ENCODE peak calls at places on chromosomes 13 and 19, in six cellular contexts. R is germinal center; Y is right lobe of liver; O is T-cell; J is stimulated activated CD4-positive, alpha-beta T cell treated with anti-CD3 and anti-CD28 coated beads, Interleukin-2, amount 100 ng/mL, for 24 hours; A is occipital lobe. M is an unnamed sample.

GRCh38 chr19:38199340-38199739 is 24.7 kb downstream of the DPF1 start:
- DNase-seq in R (no peak), Y (no peak), O (no peak), J (no peak), A (no peak), M (no peak)

GRCh38 chr13:28059214-28059613 is 41.2 kb downstream of the FLT3 start:
- DNase-seq in R (peak; percentile 23), Y (peak; percentile 62), O (no peak), J (peak; percentile 54), A (no peak), M (peak; percentile 17)

GRCh38 chr19:39417463-39418181 is 5.2 kb downstream of the PLEKHG2 start:
- DNase-seq in R (no peak), Y (no peak), O (no peak), J (no peak), A (no peak), M (no peak)

GRCh38 chr13:76004411-76004810 is 368.3 kb downstream of the LMO7 start:
- DNase-seq in R (no peak), Y (no peak), O (no peak), J (no peak), A (no peak), M (no peak)

GRCh38 chr19:33430674-33431277 is 57.3 kb downstream of the CEBPG start:
- DNase-seq in R (peak; percentile 69), Y (peak; percentile 59), O (peak; percentile 40), J (peak; percentile 71), A (peak; percentile 60), M (peak; percentile 62)

GRCh38 chr19:45641274-45642105 is 2.3 kb upstream of the EML2 start:
- DNase-seq in R (peak; percentile 89), Y (peak; percentile 83), O (peak; percentile 28), J (peak; percentile 81), A (peak; percentile 8), M (peak; percentile 93)

GRCh38 chr13:113939905-113940339 is 34.0 kb downstream of the C13orf46 start:
- DNase-seq in R (no peak), Y (no peak), O (no peak), J (no peak), A (no peak), M (no peak)

GRCh38 chr19:3603121-3603841 is 3.4 kb downstream of the TBXA2R start:
- DNase-seq in R (no peak), Y (peak; percentile 53), O (no peak), J (no peak), A (no peak), M (no peak)

GRCh38 chr13:21338156-21338555 is 120.9 kb downstream of the ZDHHC20 start:
- DNase-seq in R (no peak), Y (no peak), O (no peak), J (no peak), A (no peak), M (no peak)

GRCh38 chr19:40674291-40674690 is 16.2 kb downstream of the NUMBL start:
- DNase-seq in R (no peak), Y (no peak), O (no peak), J (no peak), A (no peak), M (no peak)

GRCh38 chr13:99404005-99404755 is 97.0 kb upstream of the GPR183 start:
- DNase-seq in R (no peak), Y (no peak), O (no peak), J (no peak), A (no peak), M (no peak)

GRCh38 chr19:53571339-53571738 is 33.4 kb downstream of the ZNF331 start:
- DNase-seq in R (no peak), Y (no peak), O (no peak), J (no peak), A (no peak), M (no peak)

GRCh38 chr19:29259153-29259552 is 46.2 kb upstream of the UQCRFS1 start:
- DNase-seq in R (no peak), Y (no peak), O (no peak), J (no peak), A (no peak), M (no peak)

GRCh38 chr13:27476943-27477681 is 26.7 kb upstream of the MTIF3 start:
- DNase-seq in R (peak; percentile 61), Y (no peak), O (no peak), J (no peak), A (no peak), M (peak; percentile 15)

GRCh38 chr19:37928527-37929286 is 21.7 kb downstream of the SIPA1L3 start:
- DNase-seq in R (peak; percentile 86), Y (peak; percentile 63), O (no peak), J (no peak), A (no peak), M (no peak)

GRCh38 chr13:44974056-44974798 is 15.0 kb downstream of the NUFIP1 start:
- DNase-seq in R (no peak), Y (peak; percentile 55), O (no peak), J (no peak), A (no peak), M (peak; percentile 56)

GRCh38 chr19:10021446-10021845 is 8.2 kb downstream of the RDH8 start:
- DNase-seq in R (no peak), Y (no peak), O (no peak), J (no peak), A (no peak), M (no peak)

GRCh38 chr13:32019612-32020233 is 11.9 kb upstream of the FRY start:
- DNase-seq in R (peak; percentile 63), Y (no peak), O (no peak), J (no peak), A (no peak), M (peak; percentile 40)

GRCh38 chr13:110993788-110994187 is 78.9 kb upstream of the ANKRD10 start:
- DNase-seq in R (no peak), Y (no peak), O (no peak), J (no peak), A (no peak), M (no peak)

GRCh38 chr19:50490411-50490811 is 13.8 kb upstream of the GARIN5A start:
- DNase-seq in R (no peak), Y (no peak), O (no peak), J (no peak), A (no peak), M (no peak)

M was measured in mucosa of gallbladder.